ENCODE peak calls at places on chromosome 9, in seven cellular contexts. B is DND-41, J is A549, F is Caco-2, Q is tibial artery, G is heart left ventricle, Y is thoracic aorta. D is an unnamed sample. For H3K9me3, the result is how much of the 10 kb centered on the place peaks cover.

GRCh38 chr9:36551868-36552267 is 20.8 kb upstream of the MELK start:
- DNase-seq in B (no peak), J (no peak), F (no peak), Q (no peak), G (no peak), Y (no peak), D (no peak)

GRCh38 chr9:73782166-73782565 is 630.5 kb downstream of the ANXA1 start:
- DNase-seq in B (no peak), J (no peak), F (no peak), Q (no peak), G (no peak), Y (no peak), D (no peak)

GRCh38 chr9:87249029-87249428 is 248.6 kb upstream of the DAPK1 start:
- DNase-seq in B (no peak), J (no peak), F (no peak), Q (no peak), G (no peak), Y (no peak), D (no peak)

GRCh38 chr9:107368696-107369095 is 85.6 kb downstream of the RAD23B start:
- DNase-seq in B (no peak), J (no peak), F (peak), Q (no peak), G (no peak), Y (no peak), D (no peak)

GRCh38 chr9:137085918-137086530 is 761 bp upstream of the MAN1B1 start:
- DNase-seq in B (no peak), J (peak), F (peak), Q (peak), G (peak), Y (no peak), D (peak)

GRCh38 chr9:121818841-121819430 is 167.5 kb downstream of the DAB2IP start:
- DNase-seq in B (no peak), J (no peak), F (no peak), Q (peak), G (no peak), Y (no peak), D (no peak)

GRCh38 chr9:68651280-68651893 is 53.7 kb upstream of the PIP5K1B start:
- DNase-seq in B (no peak), J (no peak), F (no peak), Q (no peak), G (no peak), Y (no peak), D (no peak)

GRCh38 chr9:131266301-131267229 is 9.7 kb downstream of the FAM78A start:
- DNase-seq in B (peak), J (no peak), F (no peak), Q (no peak), G (peak), Y (no peak), D (no peak)

GRCh38 chr9:93223241-93224180 is 39.6 kb downstream of the WNK2 start:
- DNase-seq in B (no peak), J (peak), F (no peak), Q (no peak), G (peak), Y (no peak), D (no peak)

GRCh38 chr9:127360205-127360604 is 36.8 kb upstream of the SLC2A8 start:
- DNase-seq in B (no peak), J (no peak), F (no peak), Q (no peak), G (no peak), Y (no peak), D (no peak)
- TF ChIP-seq CTCF in B (no peak), J (no peak), F (no peak), Q (peak), G (no peak), Y (peak), D (no peak)

DNA sequence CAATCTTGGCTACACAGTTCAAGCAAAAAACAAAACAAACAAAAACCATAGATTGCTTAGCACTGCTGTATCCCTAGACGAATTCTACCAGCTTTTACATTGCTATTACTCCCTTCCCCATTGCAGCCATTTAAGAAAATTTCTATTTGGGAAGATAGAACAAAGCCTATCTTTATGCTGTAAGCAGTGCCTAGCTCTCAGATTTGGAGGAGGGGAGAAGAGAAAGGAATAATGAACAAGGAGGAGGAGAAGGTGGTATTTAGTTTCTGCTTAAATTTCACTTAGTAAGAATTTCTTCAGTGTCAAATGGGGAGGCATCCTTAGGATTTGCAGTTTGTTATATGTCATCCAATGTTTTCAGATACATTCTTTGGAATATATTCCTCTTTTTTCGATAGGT is 16.2 kb upstream of the TLE1 start:
- DNase-seq in B (no peak), J (no peak), F (no peak), Q (no peak), G (no peak), Y (no peak), D (no peak)
- H3K9me3 ChIP-seq in B (under half), J (under half), F (under half), Q (under half), G (under half), Y (under half), D (under half)

DNA sequence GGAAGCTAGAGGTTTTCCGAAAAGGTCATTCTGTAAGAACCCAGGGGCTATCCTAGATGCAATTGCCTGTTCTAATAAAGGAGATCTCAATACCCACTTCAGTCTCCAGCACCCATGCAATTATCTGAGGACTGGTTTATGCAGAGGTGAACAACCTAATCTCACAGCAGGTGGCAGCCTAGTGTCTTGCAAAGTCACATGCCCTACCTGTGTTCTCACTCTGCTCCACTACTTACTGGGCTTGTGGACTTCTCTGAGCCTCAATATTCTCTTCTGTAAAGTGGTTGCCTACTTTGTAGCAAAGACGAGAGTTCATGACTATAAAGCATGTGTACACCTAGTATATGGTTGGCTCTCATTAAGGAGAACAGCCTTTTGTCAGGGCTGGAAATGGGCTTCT is 21.0 kb upstream of the ALDH1B1 start:
- DNase-seq in B (peak), J (peak), F (peak), Q (peak), G (no peak), Y (no peak), D (no peak)
- TF ChIP-seq CTCF in B (peak), J (peak), F (peak), Q (peak), G (no peak), Y (peak), D (no peak)

DNA sequence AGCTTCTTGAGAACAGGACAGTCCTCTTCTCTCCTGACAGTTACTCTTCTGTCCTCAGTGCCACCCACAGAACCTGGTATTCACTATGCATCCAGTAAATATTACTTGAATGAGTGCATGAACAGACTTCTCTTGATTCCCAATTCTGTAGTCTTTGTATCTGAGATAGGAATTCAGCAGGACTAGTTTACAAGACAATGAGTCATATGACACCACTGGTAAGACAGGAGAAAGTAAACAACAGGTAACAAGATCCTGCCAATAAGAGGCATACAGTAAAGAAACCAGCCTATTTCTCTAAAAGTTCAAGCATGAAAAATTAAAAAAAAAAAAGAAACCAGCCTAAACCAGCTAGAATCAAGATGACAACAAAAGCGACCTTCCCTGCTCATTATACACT is 6.2 kb downstream of the ZNF883 start:
- DNase-seq in B (no peak), J (no peak), F (no peak), Q (no peak), G (no peak), Y (no peak), D (no peak)
- H3K9me3 ChIP-seq in B (under half), J (under half), F (under half), Q (under half), G (under half), Y (under half), D (under half)